ENCODE peak calls at places on chromosomes 7 and 10, in five cellular contexts. One of them, this sample, is unnamed.

GRCh38 chr10:104388830-104389229 is 35.2 kb downstream of the CFAP58 start:
- DNase-seq in foreskin keratinocyte: no peak
- DNase-seq in HCT116: no peak
- DNase-seq in BJ: no peak
- DNase-seq in upper lobe of right lung: no peak
- DNase-seq in this sample: no peak

GRCh38 chr10:94011296-94011695 is 17.6 kb downstream of the PLCE1 start:
- DNase-seq in BJ: no peak
- DNase-seq in upper lobe of right lung: no peak
- DNase-seq in foreskin keratinocyte: no peak
- DNase-seq in HCT116: no peak
- DNase-seq in this sample: no peak

GRCh38 chr7:15600298-15600697 is 38.5 kb upstream of the AGMO start:
- DNase-seq in BJ: no peak
- DNase-seq in HCT116: no peak
- DNase-seq in upper lobe of right lung: no peak
- DNase-seq in foreskin keratinocyte: no peak
- DNase-seq in this sample: no peak

GRCh38 chr10:84360634-84361365 is 32.4 kb downstream of the CCSER2 start:
- DNase-seq in upper lobe of right lung: no peak
- DNase-seq in BJ: peak; percentile 2
- DNase-seq in HCT116: no peak
- DNase-seq in foreskin keratinocyte: no peak
- DNase-seq in this sample: no peak

GRCh38 chr7:153642989-153643388 is 409.2 kb upstream of the DPP6 start:
- DNase-seq in upper lobe of right lung: no peak
- DNase-seq in BJ: no peak
- DNase-seq in foreskin keratinocyte: no peak
- DNase-seq in HCT116: no peak
- DNase-seq in this sample: no peak

GRCh38 chr7:151692721-151693120 is 173.0 kb upstream of the RHEB start:
- DNase-seq in foreskin keratinocyte: no peak
- DNase-seq in upper lobe of right lung: no peak
- DNase-seq in BJ: no peak
- DNase-seq in HCT116: no peak
- DNase-seq in this sample: no peak

GRCh38 chr7:135160098-135160857 is 10.2 kb downstream of the CYREN start:
- DNase-seq in foreskin keratinocyte: no peak
- DNase-seq in HCT116: no peak
- DNase-seq in BJ: no peak
- DNase-seq in upper lobe of right lung: no peak
- DNase-seq in this sample: no peak

GRCh38 chr10:119377905-119378736 is 164.4 kb downstream of the RGS10 start:
- DNase-seq in foreskin keratinocyte: no peak
- DNase-seq in upper lobe of right lung: no peak
- DNase-seq in BJ: no peak
- DNase-seq in HCT116: no peak
- DNase-seq in this sample: no peak

GRCh38 chr7:43766564-43766963 is 8.1 kb downstream of the BLVRA start:
- DNase-seq in HCT116: no peak
- DNase-seq in BJ: no peak
- DNase-seq in foreskin keratinocyte: no peak
- DNase-seq in upper lobe of right lung: peak; percentile 39
- DNase-seq in this sample: no peak

GRCh38 chr7:2175514-2175913 is 57.2 kb downstream of the MAD1L1 start:
- DNase-seq in HCT116: no peak
- DNase-seq in upper lobe of right lung: no peak
- DNase-seq in foreskin keratinocyte: peak; percentile 75
- DNase-seq in BJ: peak; percentile 96
- DNase-seq in this sample: no peak

GRCh38 chr7:47125529-47125928 is 456.4 kb downstream of the TNS3 start:
- DNase-seq in HCT116: no peak
- DNase-seq in foreskin keratinocyte: no peak
- DNase-seq in BJ: no peak
- DNase-seq in upper lobe of right lung: no peak
- DNase-seq in this sample: no peak

GRCh38 chr10:18087398-18087797 is 52.8 kb upstream of the CACNB2 start:
- DNase-seq in BJ: no peak
- DNase-seq in HCT116: no peak
- DNase-seq in upper lobe of right lung: no peak
- DNase-seq in foreskin keratinocyte: no peak
- DNase-seq in this sample: no peak

GRCh38 chr10:29344073-29344820 is 55.4 kb downstream of the LYZL1 start:
- DNase-seq in upper lobe of right lung: no peak
- DNase-seq in HCT116: no peak
- DNase-seq in foreskin keratinocyte: no peak
- DNase-seq in BJ: no peak
- DNase-seq in this sample: no peak

GRCh38 chr7:130867039-130867438 is 133.0 kb upstream of the KLF14 start:
- DNase-seq in foreskin keratinocyte: no peak
- DNase-seq in HCT116: no peak
- DNase-seq in upper lobe of right lung: no peak
- DNase-seq in BJ: no peak
- DNase-seq in this sample: no peak

GRCh38 chr7:76241141-76241540 is 39.4 kb downstream of the SRRM3 start:
- DNase-seq in HCT116: no peak
- DNase-seq in foreskin keratinocyte: no peak
- DNase-seq in upper lobe of right lung: no peak
- DNase-seq in BJ: no peak
- DNase-seq in this sample: no peak

GRCh38 chr7:99312316-99313203 is 13.1 kb upstream of the ARPC1A start:
- DNase-seq in HCT116: peak; percentile 32
- DNase-seq in BJ: no peak
- DNase-seq in foreskin keratinocyte: no peak
- DNase-seq in upper lobe of right lung: no peak
- DNase-seq in this sample: peak; percentile 53

GRCh38 chr7:36021367-36021766 is 131.7 kb upstream of the EEPD1 start:
- DNase-seq in foreskin keratinocyte: no peak
- DNase-seq in upper lobe of right lung: no peak
- DNase-seq in BJ: no peak
- DNase-seq in HCT116: peak; percentile 10
- DNase-seq in this sample: no peak

GRCh38 chr10:78820007-78820362 is 248.8 kb upstream of the ZMIZ1 start:
- DNase-seq in foreskin keratinocyte: no peak
- DNase-seq in BJ: no peak
- DNase-seq in HCT116: no peak
- DNase-seq in upper lobe of right lung: no peak
- DNase-seq in this sample: no peak

GRCh38 chr7:4762121-4763055 is 13.0 kb upstream of the AP5Z1 start:
- DNase-seq in BJ: no peak
- DNase-seq in HCT116: no peak
- DNase-seq in foreskin keratinocyte: no peak
- DNase-seq in upper lobe of right lung: no peak
- DNase-seq in this sample: no peak

GRCh38 chr7:145884716-145885514 is 231.7 kb upstream of the CNTNAP2 start:
- DNase-seq in BJ: no peak
- DNase-seq in foreskin keratinocyte: no peak
- DNase-seq in HCT116: no peak
- DNase-seq in upper lobe of right lung: no peak
- DNase-seq in this sample: no peak

GRCh38 chr7:4621401-4621800 is 60.7 kb upstream of the FOXK1 start:
- DNase-seq in HCT116: no peak
- DNase-seq in upper lobe of right lung: no peak
- DNase-seq in BJ: no peak
- DNase-seq in foreskin keratinocyte: no peak
- DNase-seq in this sample: no peak

GRCh38 chr10:69055241-69055640 is 32.7 kb upstream of the SRGN start:
- DNase-seq in BJ: no peak
- DNase-seq in foreskin keratinocyte: no peak
- DNase-seq in HCT116: no peak
- DNase-seq in upper lobe of right lung: no peak
- DNase-seq in this sample: no peak

GRCh38 chr7:55733584-55733983 is 129.0 kb downstream of the SEPTIN14 start:
- DNase-seq in BJ: no peak
- DNase-seq in foreskin keratinocyte: no peak
- DNase-seq in HCT116: no peak
- DNase-seq in upper lobe of right lung: no peak
- DNase-seq in this sample: no peak

GRCh38 chr7:150383710-150384397 is 4.7 kb downstream of the ZNF775 start:
- DNase-seq in upper lobe of right lung: peak; percentile 58
- DNase-seq in HCT116: no peak
- DNase-seq in BJ: no peak
- DNase-seq in foreskin keratinocyte: no peak
- DNase-seq in this sample: peak; percentile 12

GRCh38 chr10:119190353-119190752 is 11.7 kb upstream of the PRDX3 start:
- DNase-seq in BJ: peak; percentile 88
- DNase-seq in foreskin keratinocyte: peak; percentile 98
- DNase-seq in HCT116: peak; percentile 69
- DNase-seq in upper lobe of right lung: no peak
- DNase-seq in this sample: no peak

GRCh38 chr7:90412458-90413184 is 9.4 kb downstream of the CLDN12 start:
- DNase-seq in upper lobe of right lung: peak; percentile 61
- DNase-seq in HCT116: peak; percentile 15
- DNase-seq in BJ: no peak
- DNase-seq in foreskin keratinocyte: no peak
- DNase-seq in this sample: no peak

DNA sequence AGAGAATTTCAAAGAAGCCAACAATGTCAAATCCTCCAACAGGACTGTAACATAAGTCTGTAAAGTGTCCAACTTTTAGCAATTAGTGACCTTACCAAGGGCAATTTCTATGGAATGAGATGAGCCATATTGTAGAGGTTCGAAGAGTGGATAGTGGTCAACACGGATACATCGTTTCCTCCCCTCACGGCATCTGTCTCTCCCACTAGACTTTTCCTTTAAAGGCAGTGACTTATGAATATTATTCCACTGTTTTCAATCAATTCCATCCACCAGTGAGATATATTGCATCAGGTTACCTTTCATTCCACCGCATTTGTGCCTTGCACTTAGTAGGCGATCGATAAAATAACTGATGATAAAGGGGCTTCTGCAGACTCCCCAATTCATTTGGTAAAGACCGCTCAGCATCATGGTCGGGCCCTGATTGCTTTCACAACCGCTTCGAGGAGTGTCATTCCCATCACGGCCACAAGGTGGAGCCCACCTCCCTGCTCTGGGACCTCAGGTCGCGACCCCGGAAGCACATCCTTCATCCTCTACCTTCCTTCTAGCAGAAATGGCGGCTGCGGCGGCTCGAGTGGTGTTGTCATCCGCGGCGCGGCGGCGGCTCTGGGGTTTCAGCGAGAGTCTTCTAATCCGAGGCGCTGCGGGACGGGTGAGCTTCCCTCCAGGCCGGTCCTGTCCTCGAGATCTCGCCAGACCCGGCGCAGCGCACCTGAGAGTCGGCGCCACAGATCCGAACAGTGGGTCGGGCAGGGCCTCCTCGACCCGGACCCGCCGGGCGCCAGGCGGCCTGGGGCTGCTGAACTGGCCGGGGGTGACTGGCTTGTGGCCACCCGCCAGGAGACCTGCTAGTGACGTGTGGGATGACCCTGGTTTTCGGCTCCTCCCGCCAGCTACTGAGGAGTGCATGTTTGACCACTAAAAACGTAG is at the start of gene PMPCB:
- DNase-seq in upper lobe of right lung: peak; percentile 97
- DNase-seq in BJ: peak; percentile 43
- DNase-seq in HCT116: peak; percentile 84
- DNase-seq in foreskin keratinocyte: peak; percentile 53
- DNase-seq in this sample: peak; percentile 89
- TF ChIP-seq CTCF in upper lobe of right lung: peak; percentile 98
- TF ChIP-seq CTCF in BJ: peak; percentile 97
- TF ChIP-seq CTCF in HCT116: peak; percentile 92
- TF ChIP-seq CTCF in foreskin keratinocyte: peak; percentile 97
- TF ChIP-seq CTCF in this sample: peak; percentile 37

DNA sequence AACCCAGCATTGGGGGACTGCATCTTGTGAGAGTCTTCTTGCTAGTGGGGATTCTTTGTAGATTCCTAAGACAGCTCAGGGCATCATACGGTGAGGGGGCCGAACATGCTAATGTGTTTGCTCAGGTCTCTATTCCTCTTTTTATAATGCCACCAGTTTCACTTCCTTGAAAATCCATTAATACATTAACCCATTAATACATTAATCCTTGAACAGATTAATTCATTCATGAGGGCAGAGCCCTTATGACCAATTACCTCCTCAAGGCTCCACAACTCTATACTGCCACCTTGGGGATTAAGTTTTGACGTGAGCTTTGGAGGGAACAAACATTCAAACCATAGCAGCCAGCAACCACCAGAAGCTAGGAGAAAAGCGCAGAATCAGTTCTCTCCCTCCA is 67.2 kb upstream of the POT1 start:
- DNase-seq in HCT116: no peak
- DNase-seq in BJ: no peak
- DNase-seq in foreskin keratinocyte: no peak
- DNase-seq in upper lobe of right lung: no peak
- DNase-seq in this sample: no peak
- TF ChIP-seq CTCF in HCT116: peak; percentile 24
- TF ChIP-seq CTCF in BJ: peak; percentile 22
- TF ChIP-seq CTCF in foreskin keratinocyte: no peak
- TF ChIP-seq CTCF in upper lobe of right lung: no peak
- TF ChIP-seq CTCF in this sample: no peak

GRCh38 chr7:77368974-77369373 is 47.2 kb downstream of the GSAP start:
- DNase-seq in foreskin keratinocyte: no peak
- DNase-seq in BJ: no peak
- DNase-seq in HCT116: peak; percentile 4
- DNase-seq in upper lobe of right lung: no peak
- DNase-seq in this sample: no peak
- TF ChIP-seq CTCF in foreskin keratinocyte: peak; percentile 54
- TF ChIP-seq CTCF in BJ: peak; percentile 22
- TF ChIP-seq CTCF in HCT116: peak; percentile 26
- TF ChIP-seq CTCF in upper lobe of right lung: peak; percentile 18
- TF ChIP-seq CTCF in this sample: no peak

GRCh38 chr10:5092375-5092774 is 1.8 kb upstream of the AKR1C3 start:
- DNase-seq in foreskin keratinocyte: no peak
- DNase-seq in BJ: no peak
- DNase-seq in HCT116: no peak
- DNase-seq in upper lobe of right lung: no peak
- DNase-seq in this sample: no peak

GRCh38 chr10:5090551-5090950 is 3.7 kb upstream of the AKR1C3 start:
- DNase-seq in foreskin keratinocyte: peak; percentile 27
- DNase-seq in upper lobe of right lung: no peak
- DNase-seq in HCT116: no peak
- DNase-seq in BJ: no peak
- DNase-seq in this sample: no peak

GRCh38 chr10:5088703-5089261 is 5.4 kb upstream of the AKR1C3 start:
- DNase-seq in BJ: no peak
- DNase-seq in upper lobe of right lung: no peak
- DNase-seq in HCT116: no peak
- DNase-seq in foreskin keratinocyte: no peak
- DNase-seq in this sample: no peak

GRCh38 chr10:5091196-5091595 is 3.0 kb upstream of the AKR1C3 start:
- DNase-seq in foreskin keratinocyte: peak; percentile 18
- DNase-seq in BJ: no peak
- DNase-seq in HCT116: no peak
- DNase-seq in upper lobe of right lung: no peak
- DNase-seq in this sample: no peak

GRCh38 chr10:5089869-5090268 is 4.3 kb upstream of the AKR1C3 start:
- DNase-seq in HCT116: peak; percentile 34
- DNase-seq in BJ: no peak
- DNase-seq in upper lobe of right lung: no peak
- DNase-seq in foreskin keratinocyte: peak; percentile 58
- DNase-seq in this sample: no peak
- TF ChIP-seq CTCF in HCT116: peak; percentile 60
- TF ChIP-seq CTCF in BJ: peak; percentile 50
- TF ChIP-seq CTCF in upper lobe of right lung: peak; percentile 36
- TF ChIP-seq CTCF in foreskin keratinocyte: peak; percentile 73
- TF ChIP-seq CTCF in this sample: no peak

GRCh38 chr7:84914598-84914997 is 272.3 kb downstream of the SEMA3D start:
- DNase-seq in HCT116: peak; percentile 10
- DNase-seq in upper lobe of right lung: no peak
- DNase-seq in BJ: no peak
- DNase-seq in foreskin keratinocyte: no peak
- DNase-seq in this sample: no peak
- TF ChIP-seq CTCF in HCT116: peak; percentile 35
- TF ChIP-seq CTCF in upper lobe of right lung: no peak
- TF ChIP-seq CTCF in BJ: no peak
- TF ChIP-seq CTCF in foreskin keratinocyte: peak; percentile 39
- TF ChIP-seq CTCF in this sample: no peak